ENCODE peak calls at places on chromosomes 6 and 20, in five cellular contexts. L is Panc1, U is endodermal cell, Y is HCT116, F is GM23338. H is an unnamed sample.

GRCh38 chr6:84825461-84825860 is 61.1 kb upstream of the TBX18 start:
- DNase-seq in Y (no peak), U (no peak), L (no peak), F (no peak), H (no peak)

GRCh38 chr6:117951783-117952182 is 44.7 kb downstream of the SLC35F1 start:
- DNase-seq in U (peak; percentile 83), F (peak; percentile 86), L (no peak), Y (no peak), H (no peak)

GRCh38 chr20:49460916-49461315 is 21.6 kb downstream of the KCNB1 start:
- DNase-seq in L (no peak), Y (no peak), U (peak; percentile 31), F (no peak), H (no peak)

GRCh38 chr20:14561733-14562132 is 224.3 kb upstream of the FLRT3 start:
- DNase-seq in U (no peak), F (no peak), Y (no peak), L (no peak), H (no peak)

GRCh38 chr20:62938105-62938888 is at the start of gene GID8:
- DNase-seq in F (peak; percentile 65), Y (no peak), U (peak; percentile 69), L (no peak), H (peak; percentile 76)

GRCh38 chr6:53119772-53120409 is 28.8 kb downstream of the GCM1 start:
- DNase-seq in L (peak; percentile 22), Y (peak; percentile 13), U (peak; percentile 86), F (peak; percentile 64), H (no peak)

GRCh38 chr20:36852187-36852586 is 23.8 kb upstream of the TLDC2 start:
- DNase-seq in F (no peak), Y (no peak), U (peak; percentile 35), L (no peak), H (no peak)

GRCh38 chr6:26305097-26305841 is 59.7 kb upstream of the BTN3A2 start:
- DNase-seq in Y (peak; percentile 80), F (peak; percentile 80), L (no peak), U (peak; percentile 93), H (no peak)

GRCh38 chr6:114049367-114049966 is 78.5 kb upstream of the HDAC2 start:
- DNase-seq in F (no peak), L (no peak), Y (peak; percentile 8), U (no peak), H (no peak)

GRCh38 chr6:53524455-53524815 is 20.5 kb downstream of the GCLC start:
- DNase-seq in F (peak; percentile 55), Y (no peak), L (no peak), U (no peak), H (no peak)

GRCh38 chr6:69290116-69290515 is 506.7 kb downstream of the LMBRD1 start:
- DNase-seq in L (no peak), Y (no peak), F (no peak), U (no peak), H (no peak)

GRCh38 chr6:99618649-99619408 is 12.2 kb downstream of the PRDM13 start:
- DNase-seq in U (peak; percentile 88), L (no peak), Y (no peak), F (peak; percentile 93), H (no peak)

GRCh38 chr6:131063028-131063763 is at the start of gene EPB41L2:
- DNase-seq in F (peak; percentile 97), U (peak; percentile 96), L (no peak), Y (peak; percentile 70), H (peak; percentile 93)

DNA sequence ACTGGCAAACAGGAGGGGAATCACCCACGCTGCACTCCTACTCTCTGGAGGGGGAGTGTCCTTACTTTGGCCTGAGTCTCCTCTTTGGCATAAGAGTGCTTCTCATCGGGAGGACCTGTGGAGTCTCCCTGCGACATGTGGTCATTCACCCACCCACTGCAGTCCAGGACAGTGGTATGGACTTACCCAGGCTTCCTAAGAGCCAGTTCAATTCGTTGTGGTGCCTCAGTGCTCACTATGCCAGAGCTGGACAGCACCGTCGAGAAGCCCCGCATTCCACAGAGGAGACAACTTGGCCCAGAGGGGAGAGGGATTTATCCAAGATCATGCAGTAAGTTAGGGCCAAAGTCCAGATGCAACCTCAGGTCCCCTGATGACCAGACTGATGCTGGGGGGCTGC is 86.2 kb upstream of the CCDC167 start:
- DNase-seq in L (no peak), F (no peak), Y (no peak), U (no peak), H (no peak)
- H3K27ac ChIP-seq in L (no peak overlapping the region), F (no peak overlapping the region), Y (no peak overlapping the region), U (no peak overlapping the region), H (no peak overlapping the region)

DNA sequence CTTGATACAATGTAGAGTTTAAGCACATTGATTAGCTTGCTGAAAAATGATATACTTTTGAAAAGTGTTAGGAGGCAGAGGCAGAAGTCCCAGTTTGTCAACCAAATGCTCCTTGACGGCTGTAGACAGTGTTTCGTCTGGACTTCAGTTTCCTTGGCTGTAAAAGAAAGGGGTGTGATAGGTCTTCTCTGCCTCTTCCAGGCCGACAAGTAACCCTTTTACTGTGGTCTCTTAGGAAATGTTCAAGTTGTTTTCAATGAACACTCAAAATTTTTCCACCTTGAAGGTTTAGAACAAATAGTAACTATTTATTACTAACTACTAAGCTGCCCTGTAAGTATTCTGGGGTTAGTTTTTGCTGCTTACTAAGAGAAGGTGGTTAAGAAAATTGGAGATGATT is 122.4 kb downstream of the IRF4 start:
- DNase-seq in L (no peak), Y (no peak), U (no peak), F (no peak), H (no peak)
- H3K27ac ChIP-seq in L (no peak overlapping the region), Y (no peak overlapping the region), U (no peak overlapping the region), F (no peak overlapping the region), H (no peak overlapping the region)

GRCh38 chr6:5249451-5250122 is 11.2 kb downstream of the LYRM4 start:
- DNase-seq in U (no peak), F (no peak), Y (no peak), L (no peak), H (no peak)
- H3K27ac ChIP-seq in U (no peak overlapping the region), F (no peak overlapping the region), Y (no peak overlapping the region), L (no peak overlapping the region), H (no peak overlapping the region)

GRCh38 chr6:3779574-3779849 is 28.0 kb upstream of the PXDC1 start:
- DNase-seq in L (no peak), U (no peak), F (no peak), Y (no peak), H (peak; percentile 62)
- H3K27ac ChIP-seq in L (no peak overlapping the region), U (no peak overlapping the region), F (no peak overlapping the region), Y (no peak overlapping the region), H (peak overlapping the region; percentile 8)

DNA sequence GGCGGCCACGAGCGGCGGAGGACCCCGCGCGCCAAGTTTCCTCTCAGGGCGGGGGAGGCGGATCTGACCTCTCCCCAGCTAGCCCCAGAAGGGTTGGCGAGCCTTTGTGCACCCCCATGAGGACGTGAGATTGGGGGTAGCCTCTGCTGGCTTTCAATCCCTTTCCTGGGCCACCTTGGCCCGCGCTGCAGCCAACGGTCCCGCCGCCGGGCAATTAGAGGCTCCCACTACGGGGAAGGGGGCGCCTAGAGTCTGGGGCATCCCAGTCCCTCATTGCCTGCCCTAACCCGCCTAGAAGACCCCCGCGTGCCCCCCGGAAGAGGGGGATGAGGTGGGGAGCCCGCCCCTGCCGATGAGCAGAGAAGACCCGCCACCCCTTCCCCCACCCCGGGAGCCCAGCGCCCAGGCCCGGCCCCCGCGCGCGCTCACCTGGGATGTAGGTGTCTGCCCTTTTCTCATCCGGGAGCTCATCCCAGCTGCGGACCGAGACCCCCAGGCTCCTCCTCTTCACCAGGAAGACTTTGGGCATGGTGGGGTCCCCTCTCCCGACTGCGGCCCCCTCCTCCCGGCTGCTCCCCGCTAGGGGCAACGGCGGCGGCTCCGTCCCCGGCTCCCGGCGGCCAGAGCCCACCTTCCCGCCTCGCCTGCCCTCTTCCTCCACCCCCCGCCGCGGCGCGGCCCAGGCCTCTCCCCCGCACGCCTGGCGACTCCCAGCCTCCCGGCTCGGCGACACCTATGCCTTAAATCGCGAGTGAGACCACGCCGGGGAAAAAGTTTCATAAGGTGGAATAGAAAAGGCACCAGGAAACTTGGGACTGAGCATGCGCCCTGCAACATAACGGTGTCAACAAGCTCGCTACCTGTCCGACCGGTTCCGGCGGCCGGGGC is at the start of gene OVOL2:
- DNase-seq in Y (peak; percentile 60), F (peak; percentile 90), L (no peak), U (peak; percentile 94), H (peak; percentile 89)
- H3K27ac ChIP-seq in Y (no peak within 1 kb of the TSS), F (peak within 1 kb of the TSS; percentile 88), L (no peak within 1 kb of the TSS), U (no peak within 1 kb of the TSS), H (peak within 1 kb of the TSS; percentile 88)

DNA sequence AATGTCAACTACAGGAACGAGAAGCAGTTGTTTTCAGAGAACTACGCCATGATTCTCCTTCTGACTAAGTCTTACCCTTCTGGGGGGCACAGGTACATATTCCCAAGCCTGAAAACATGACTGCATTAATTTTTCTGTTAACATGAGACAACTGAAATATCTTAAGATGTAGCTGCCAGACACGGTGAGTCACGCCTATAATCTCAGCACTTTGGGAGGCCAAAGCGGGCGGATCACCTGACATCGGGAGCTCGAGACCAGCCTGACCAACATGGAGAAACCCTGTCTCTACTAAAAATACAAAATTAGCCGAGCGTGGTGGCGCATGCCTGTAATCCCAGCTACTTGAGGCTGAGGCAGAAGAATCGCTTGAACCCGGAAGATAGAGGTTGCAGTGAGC is 21.7 kb downstream of the TBC1D20 start:
- DNase-seq in Y (no peak), U (no peak), L (no peak), F (no peak), H (no peak)
- H3K27ac ChIP-seq in Y (no peak overlapping the region), U (no peak overlapping the region), L (no peak overlapping the region), F (no peak overlapping the region), H (no peak overlapping the region)

GRCh38 chr6:134357110-134357509 is 39.2 kb upstream of the SGK1 start:
- DNase-seq in Y (no peak), U (no peak), L (no peak), F (no peak), H (no peak)

GRCh38 chr6:134363323-134364039 is 45.6 kb upstream of the SGK1 start:
- DNase-seq in L (no peak), Y (peak; percentile 82), U (no peak), F (no peak), H (no peak)

GRCh38 chr6:134361011-134361410 is 43.1 kb upstream of the SGK1 start:
- DNase-seq in F (no peak), Y (no peak), U (no peak), L (no peak), H (no peak)

GRCh38 chr6:134352786-134353480 is 35.0 kb upstream of the SGK1 start:
- DNase-seq in F (no peak), Y (no peak), L (no peak), U (no peak), H (no peak)

DNA sequence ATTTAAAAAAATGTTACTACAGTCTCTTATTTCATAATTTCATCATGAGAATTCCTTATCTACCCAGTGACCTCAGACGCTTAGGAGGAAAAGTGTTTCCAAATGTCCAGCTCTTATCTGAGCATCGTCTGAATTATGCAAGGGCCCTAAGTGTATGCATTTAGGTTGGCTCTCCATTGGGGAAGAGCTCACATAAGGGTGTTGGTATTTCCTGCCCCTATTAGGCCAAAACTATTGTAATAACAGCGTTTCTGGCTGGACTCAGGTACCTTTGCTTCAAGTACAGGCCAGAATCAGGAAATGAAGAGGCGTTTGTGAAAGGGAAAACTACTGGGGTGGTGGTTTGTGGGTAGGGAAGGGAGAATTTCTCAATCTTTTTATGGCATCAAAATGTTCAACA is 40.4 kb upstream of the SGK1 start:
- DNase-seq in U (no peak), Y (no peak), F (no peak), L (no peak), H (no peak)
- H3K27ac ChIP-seq in U (no peak overlapping the region), Y (no peak overlapping the region), F (no peak overlapping the region), L (no peak overlapping the region), H (no peak overlapping the region)

H was measured in suprapubic skin.